ENCODE peak calls at places on chromosomes 1 and 21, in eight cellular contexts. T, N, X, G, E, Y, B and W are unnamed samples. For H3K4me1, the result is how much of the 10 kb centered on the place peaks cover.

GRCh38 chr1:222010306-222010705 is 268.4 kb upstream of the DUSP10 start:
- DNase-seq in T (no peak), N (no peak), X (no peak), G (no peak), E (no peak), Y (peak), B (no peak), W (no peak)

GRCh38 chr1:89582571-89582970 is 50.3 kb upstream of the LRRC8C start:
- DNase-seq in T (no peak), N (no peak), X (no peak), G (no peak), E (no peak), Y (no peak), B (no peak), W (no peak)

GRCh38 chr21:31034378-31034777 is 3.9 kb downstream of the KRTAP19-8 start:
- DNase-seq in T (no peak), N (no peak), X (no peak), G (no peak), E (no peak), Y (no peak), B (no peak), W (no peak)

GRCh38 chr21:32007461-32007860 is 134.6 kb downstream of the HUNK start:
- DNase-seq in T (peak), N (no peak), X (no peak), G (no peak), E (no peak), Y (no peak), B (no peak), W (no peak)

GRCh38 chr1:226627924-226628623 is 79.5 kb downstream of the STUM start:
- DNase-seq in T (no peak), N (no peak), X (no peak), G (no peak), E (no peak), Y (no peak), B (peak), W (no peak)

GRCh38 chr1:242242983-242243382 is 244.1 kb upstream of the MAP1LC3C start:
- DNase-seq in T (no peak), N (no peak), X (no peak), G (no peak), E (no peak), Y (no peak), B (no peak), W (no peak)

GRCh38 chr1:201394596-201394995 is 4.5 kb downstream of the LAD1 start:
- DNase-seq in T (no peak), N (no peak), X (no peak), G (no peak), E (no peak), Y (no peak), B (no peak), W (no peak)

GRCh38 chr21:29187939-29188338 is 57.5 kb downstream of the MAP3K7CL start:
- DNase-seq in T (no peak), N (no peak), X (peak), G (no peak), E (no peak), Y (no peak), B (no peak), W (no peak)

GRCh38 chr1:235468970-235469369 is 35.3 kb downstream of the B3GALNT2 start:
- DNase-seq in T (peak), N (no peak), X (peak), G (no peak), E (no peak), Y (no peak), B (no peak), W (no peak)

GRCh38 chr1:38062361-38063288 is 16.0 kb upstream of the POU3F1 start:
- DNase-seq in T (no peak), N (no peak), X (no peak), G (no peak), E (no peak), Y (no peak), B (no peak), W (no peak)

GRCh38 chr1:91582431-91582921 is 81.8 kb downstream of the CDC7 start:
- DNase-seq in T (peak), N (no peak), X (no peak), G (no peak), E (no peak), Y (peak), B (no peak), W (no peak)

GRCh38 chr1:192986110-192986747 is 72.9 kb downstream of the UCHL5 start:
- DNase-seq in T (no peak), N (no peak), X (no peak), G (no peak), E (no peak), Y (no peak), B (no peak), W (no peak)

GRCh38 chr21:44466351-44466954 is 11.1 kb downstream of the LRRC3 start:
- DNase-seq in T (no peak), N (no peak), X (no peak), G (no peak), E (no peak), Y (no peak), B (peak), W (no peak)

GRCh38 chr1:28613175-28613574 is 21.1 kb downstream of the RAB42 start:
- DNase-seq in T (no peak), N (no peak), X (no peak), G (no peak), E (no peak), Y (no peak), B (no peak), W (no peak)

GRCh38 chr1:64917328-64917861 is 49.0 kb downstream of the JAK1 start:
- DNase-seq in T (peak), N (peak), X (peak), G (no peak), E (peak), Y (peak), B (peak), W (peak)

GRCh38 chr1:62841587-62842169 is 57.7 kb downstream of the ATG4C start:
- DNase-seq in T (peak), N (no peak), X (peak), G (peak), E (no peak), Y (no peak), B (no peak), W (no peak)

GRCh38 chr1:240609527-240610060 is 2.4 kb downstream of the GREM2 start:
- DNase-seq in T (no peak), N (no peak), X (no peak), G (no peak), E (no peak), Y (no peak), B (no peak), W (no peak)

GRCh38 chr1:183023601-183024351 is 556 bp downstream of the LAMC1 start:
- DNase-seq in T (peak), N (peak), X (peak), G (no peak), E (peak), Y (no peak), B (peak), W (peak)

GRCh38 chr1:89261926-89262540 is 10.6 kb downstream of the GBP5 start:
- DNase-seq in T (no peak), N (no peak), X (no peak), G (no peak), E (no peak), Y (no peak), B (no peak), W (no peak)

GRCh38 chr1:147641695-147642592 is 28.4 kb downstream of the ACP6 start:
- DNase-seq in T (peak), N (peak), X (peak), G (no peak), E (peak), Y (no peak), B (no peak), W (no peak)

GRCh38 chr1:77468556-77468955 is 186.7 kb downstream of the AK5 start:
- DNase-seq in T (no peak), N (no peak), X (no peak), G (no peak), E (no peak), Y (no peak), B (no peak), W (no peak)

GRCh38 chr1:30058966-30059365 is 664.4 kb downstream of the MATN1 start:
- DNase-seq in T (peak), N (no peak), X (no peak), G (no peak), E (no peak), Y (no peak), B (no peak), W (no peak)

GRCh38 chr1:178273707-178274410 is 180.0 kb downstream of the RASAL2 start:
- DNase-seq in T (no peak), N (no peak), X (no peak), G (no peak), E (no peak), Y (no peak), B (no peak), W (no peak)

GRCh38 chr1:59947047-59947938 is 20.7 kb upstream of the CYP2J2 start:
- DNase-seq in T (peak), N (peak), X (peak), G (peak), E (peak), Y (no peak), B (no peak), W (peak)

GRCh38 chr1:54228638-54229079 is 28.7 kb downstream of the MRPL37 start:
- DNase-seq in T (no peak), N (no peak), X (no peak), G (no peak), E (no peak), Y (no peak), B (no peak), W (no peak)

GRCh38 chr1:42122408-42122807 is 30.8 kb upstream of the GUCA2B start:
- DNase-seq in T (no peak), N (no peak), X (no peak), G (no peak), E (no peak), Y (no peak), B (no peak), W (no peak)

GRCh38 chr1:196209265-196209664 is 399.0 kb downstream of the KCNT2 start:
- DNase-seq in T (no peak), N (no peak), X (no peak), G (no peak), E (no peak), Y (no peak), B (no peak), W (no peak)

GRCh38 chr1:64223329-64224151 is 20.1 kb downstream of the UBE2U start:
- DNase-seq in T (peak), N (no peak), X (no peak), G (peak), E (no peak), Y (no peak), B (no peak), W (no peak)

GRCh38 chr1:32884726-32885125 is 1.6 kb upstream of the HPCA start:
- DNase-seq in T (no peak), N (no peak), X (no peak), G (no peak), E (no peak), Y (no peak), B (no peak), W (no peak)

GRCh38 chr21:36698160-36699025 is 522 bp upstream of the SIM2 start:
- DNase-seq in T (peak), N (no peak), X (no peak), G (no peak), E (peak), Y (no peak), B (no peak), W (no peak)

GRCh38 chr21:36696390-36696639 is 2.6 kb upstream of the SIM2 start:
- DNase-seq in T (no peak), N (no peak), X (no peak), G (no peak), E (no peak), Y (no peak), B (no peak), W (no peak)

GRCh38 chr21:36697473-36698159 is 1.3 kb upstream of the SIM2 start:
- DNase-seq in T (no peak), N (no peak), X (no peak), G (no peak), E (no peak), Y (no peak), B (no peak), W (no peak)

GRCh38 chr21:36695671-36696389 is 3.1 kb upstream of the SIM2 start:
- DNase-seq in T (no peak), N (no peak), X (no peak), G (no peak), E (no peak), Y (no peak), B (no peak), W (no peak)

GRCh38 chr21:36696640-36697472 is 2.1 kb upstream of the SIM2 start:
- DNase-seq in T (no peak), N (no peak), X (no peak), G (no peak), E (no peak), Y (no peak), B (no peak), W (no peak)
- H3K4me1 ChIP-seq in T (under half), N (half or more), X (under half), G (under half), E (half or more), Y (half or more), B (half or more), W (half or more)

GRCh38 chr21:36732761-36733160 is 33.8 kb downstream of the SIM2 start:
- DNase-seq in T (no peak), N (no peak), X (no peak), G (no peak), E (peak), Y (no peak), B (no peak), W (no peak)

GRCh38 chr21:36729301-36729970 is 30.5 kb downstream of the SIM2 start:
- DNase-seq in T (no peak), N (no peak), X (no peak), G (no peak), E (peak), Y (no peak), B (no peak), W (no peak)

GRCh38 chr21:36732217-36732616 is 33.3 kb downstream of the SIM2 start:
- DNase-seq in T (no peak), N (no peak), X (no peak), G (no peak), E (no peak), Y (no peak), B (no peak), W (no peak)

GRCh38 chr21:36728371-36729111 is 29.6 kb downstream of the SIM2 start:
- DNase-seq in T (no peak), N (no peak), X (no peak), G (no peak), E (peak), Y (no peak), B (no peak), W (no peak)

DNA sequence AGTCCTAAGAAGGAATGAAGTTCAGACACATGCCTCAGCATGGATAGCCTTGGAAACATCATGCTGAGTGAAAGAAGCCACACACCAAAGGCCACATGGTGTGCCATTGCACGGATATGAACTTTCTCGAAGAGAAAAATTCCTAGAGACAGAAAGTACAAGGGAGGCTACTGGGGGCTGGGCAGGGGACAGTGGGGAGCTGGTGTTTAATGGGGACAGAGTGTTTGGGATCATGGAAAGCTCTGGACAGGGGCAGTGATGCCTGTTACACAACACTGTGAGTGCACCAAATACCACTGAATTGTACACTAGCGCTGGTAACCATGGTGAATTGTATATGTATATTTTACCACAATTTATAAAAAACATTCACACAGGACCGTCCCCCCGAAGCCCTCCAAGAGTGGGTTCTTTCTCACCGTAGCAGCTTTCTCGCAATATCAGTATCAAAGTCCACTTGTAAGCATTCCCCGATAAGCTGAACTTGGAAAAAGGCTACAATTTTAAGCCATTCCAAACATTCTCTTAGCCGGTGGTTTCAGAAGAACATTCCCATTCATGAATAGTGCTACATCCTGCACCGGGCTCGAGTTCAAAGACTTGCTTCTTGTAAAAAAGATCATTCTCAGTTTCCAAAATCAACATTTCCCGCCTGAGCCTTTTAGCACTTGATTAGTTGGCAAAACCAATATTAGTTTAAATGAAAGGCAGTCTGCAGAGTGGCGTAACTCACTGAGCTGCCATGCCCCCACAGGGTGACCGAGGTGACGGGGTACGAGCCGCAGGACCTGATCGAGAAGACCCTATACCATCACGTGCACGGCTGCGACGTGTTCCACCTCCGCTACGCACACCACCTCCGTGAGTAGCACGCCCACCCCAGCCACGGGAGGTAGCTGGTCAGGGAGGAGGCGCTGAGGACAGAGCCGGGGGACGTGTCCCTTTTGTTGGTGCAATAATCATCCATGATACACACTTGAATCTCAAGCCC is 31.7 kb downstream of the SIM2 start:
- DNase-seq in T (no peak), N (no peak), X (peak), G (no peak), E (peak), Y (no peak), B (no peak), W (no peak)
- TF ChIP-seq EP300 in T (no peak), N (no peak), X (no peak), G (no peak), E (no peak), Y (no peak), B (no peak), W (no peak)

GRCh38 chr1:205599667-205600042 is 32.2 kb downstream of the ELK4 start:
- DNase-seq in T (no peak), N (no peak), X (no peak), G (no peak), E (no peak), Y (no peak), B (no peak), W (no peak)

GRCh38 chr1:205604059-205604458 is 27.8 kb downstream of the ELK4 start:
- DNase-seq in T (no peak), N (no peak), X (no peak), G (no peak), E (no peak), Y (peak), B (no peak), W (no peak)

GRCh38 chr1:205600085-205600484 is 31.7 kb downstream of the ELK4 start:
- DNase-seq in T (no peak), N (no peak), X (no peak), G (no peak), E (no peak), Y (peak), B (no peak), W (no peak)

GRCh38 chr1:205601209-205601608 is 30.6 kb downstream of the ELK4 start:
- DNase-seq in T (no peak), N (no peak), X (peak), G (no peak), E (no peak), Y (peak), B (no peak), W (no peak)

DNA sequence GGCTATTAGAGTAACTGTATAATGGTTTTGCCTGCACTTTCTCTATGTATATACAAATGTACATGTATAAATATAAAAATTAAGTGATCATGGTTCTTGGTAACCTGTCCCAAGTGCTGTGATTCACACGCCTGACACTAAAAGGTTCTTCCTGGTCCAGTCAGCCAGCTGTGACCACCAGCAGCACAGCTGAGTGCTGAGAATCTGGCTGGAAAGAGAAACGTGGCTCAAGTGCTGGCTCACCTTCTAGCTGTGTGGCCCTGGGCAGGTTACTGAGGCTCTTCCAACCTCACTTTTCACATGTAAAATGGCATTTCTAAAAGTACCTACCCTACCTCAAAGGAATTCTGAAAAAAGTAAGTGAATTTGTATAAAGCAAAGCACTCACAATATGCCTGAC is 29.7 kb downstream of the ELK4 start:
- DNase-seq in T (no peak), N (no peak), X (no peak), G (no peak), E (no peak), Y (peak), B (no peak), W (no peak)
- H3K27ac ChIP-seq in T (no peak), N (no peak), X (no peak), G (no peak), E (no peak), Y (no peak), B (no peak), W (no peak)

DNA sequence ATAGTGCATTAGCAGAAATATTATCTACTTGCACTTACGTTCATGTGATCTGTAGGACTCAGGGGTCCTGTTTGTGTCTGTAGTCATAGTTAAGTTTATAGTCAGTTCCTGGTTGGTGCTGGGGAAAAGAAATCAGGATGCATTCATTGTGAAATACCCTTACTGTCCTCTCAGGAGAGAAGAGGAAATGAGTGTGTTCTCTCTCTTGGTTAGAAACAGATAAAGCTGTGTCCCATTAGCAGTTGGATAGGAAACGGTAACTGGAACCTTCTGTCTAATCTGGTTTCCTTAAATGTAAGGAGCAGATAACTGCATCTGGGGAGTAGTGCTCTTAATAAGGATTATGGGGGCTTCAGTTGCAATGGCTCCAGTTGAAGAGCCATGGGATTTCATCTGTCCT is 8.9 kb downstream of the SDCCAG8 start:
- DNase-seq in T (no peak), N (no peak), X (no peak), G (no peak), E (no peak), Y (no peak), B (no peak), W (no peak)
- H3K4me1 ChIP-seq in T (under half), N (under half), X (under half), G (under half), E (under half), Y (under half), B (under half), W (half or more)